ENCODE peak calls at places on chromosomes 6 and 20, in seven cellular contexts. W is nephron progenitor cell, U is GM13976, Y is neural progenitor cell, F is lung, K is GM23338, E is ovary. S is an unnamed sample.

GRCh38 chr6:3176562-3177355 is 19.4 kb upstream of the TUBB2A start:
- DNase-seq in W (no peak), U (no peak), Y (no peak), F (no peak), K (no peak), E (no peak), S (peak)

GRCh38 chr6:165621950-165622349 is 41.1 kb downstream of the PDE10A start:
- DNase-seq in W (no peak), U (no peak), Y (no peak), F (no peak), K (no peak), E (no peak), S (no peak)

GRCh38 chr20:25278636-25279361 is 30.9 kb downstream of the PYGB start:
- DNase-seq in W (no peak), U (no peak), Y (no peak), F (no peak), K (no peak), E (peak), S (peak)

GRCh38 chr6:21664263-21665081 is 70.9 kb downstream of the SOX4 start:
- DNase-seq in W (peak), U (peak), Y (peak), F (no peak), K (peak), E (peak), S (peak)

GRCh38 chr6:108622601-108623335 is 62.1 kb downstream of the FOXO3 start:
- DNase-seq in W (no peak), U (no peak), Y (no peak), F (peak), K (no peak), E (no peak), S (peak)

GRCh38 chr6:140174509-140174908 is 800.1 kb upstream of the CITED2 start:
- DNase-seq in W (no peak), U (no peak), Y (no peak), F (no peak), K (no peak), E (no peak), S (no peak)

GRCh38 chr6:45423111-45423900 is 45.6 kb upstream of the SUPT3H start:
- DNase-seq in W (peak), U (peak), Y (peak), F (no peak), K (peak), E (peak), S (peak)

GRCh38 chr20:21862224-21862927 is 156.9 kb downstream of the PAX1 start:
- DNase-seq in W (peak), U (no peak), Y (peak), F (no peak), K (peak), E (no peak), S (no peak)

GRCh38 chr6:131029661-131030297 is 33.3 kb downstream of the EPB41L2 start:
- DNase-seq in W (no peak), U (no peak), Y (peak), F (no peak), K (peak), E (no peak), S (no peak)

GRCh38 chr6:33904050-33904827 is 100.4 kb upstream of the MLN start:
- DNase-seq in W (peak), U (peak), Y (peak), F (no peak), K (no peak), E (no peak), S (no peak)

GRCh38 chr6:32178547-32179440 is 589 bp downstream of the RNF5 start:
- DNase-seq in W (no peak), U (no peak), Y (no peak), F (no peak), K (peak), E (no peak), S (no peak)

GRCh38 chr6:1774541-1774940 is 164.8 kb downstream of the FOXC1 start:
- DNase-seq in W (no peak), U (no peak), Y (no peak), F (no peak), K (no peak), E (no peak), S (no peak)

GRCh38 chr6:38739532-38739931 is 24.4 kb downstream of the DNAH8 start:
- DNase-seq in W (no peak), U (no peak), Y (no peak), F (no peak), K (peak), E (no peak), S (no peak)

GRCh38 chr6:14149053-14149746 is 31.6 kb downstream of the CD83 start:
- DNase-seq in W (no peak), U (peak), Y (no peak), F (no peak), K (no peak), E (no peak), S (no peak)

GRCh38 chr6:32196682-32197616 is 4.5 kb upstream of the GPSM3 start:
- DNase-seq in W (no peak), U (peak), Y (peak), F (no peak), K (peak), E (peak), S (peak)

GRCh38 chr6:165098165-165098564 is 211.2 kb downstream of the C6orf118 start:
- DNase-seq in W (peak), U (no peak), Y (peak), F (no peak), K (no peak), E (no peak), S (no peak)

GRCh38 chr6:42020967-42021366 is 29.4 kb upstream of the TAF8 start:
- DNase-seq in W (no peak), U (no peak), Y (no peak), F (no peak), K (no peak), E (no peak), S (no peak)

GRCh38 chr6:40334496-40334895 is 252.7 kb downstream of the LRFN2 start:
- DNase-seq in W (no peak), U (no peak), Y (peak), F (no peak), K (no peak), E (no peak), S (no peak)

GRCh38 chr20:45189067-45189611 is 14.4 kb downstream of the PI3 start:
- DNase-seq in W (no peak), U (no peak), Y (no peak), F (no peak), K (no peak), E (no peak), S (no peak)

GRCh38 chr6:16440656-16441212 is 202.3 kb downstream of the GMPR start:
- DNase-seq in W (no peak), U (no peak), Y (no peak), F (no peak), K (no peak), E (no peak), S (no peak)

GRCh38 chr6:138588805-138589434 is 89.6 kb upstream of the NHSL1 start:
- DNase-seq in W (peak), U (peak), Y (peak), F (peak), K (peak), E (peak), S (peak)

GRCh38 chr20:50403565-50404418 is 106.4 kb upstream of the PTPN1 start:
- DNase-seq in W (no peak), U (no peak), Y (no peak), F (no peak), K (no peak), E (no peak), S (no peak)

GRCh38 chr20:49310695-49311094 is 32.8 kb upstream of the ZNFX1 start:
- DNase-seq in W (no peak), U (no peak), Y (no peak), F (no peak), K (no peak), E (no peak), S (no peak)

GRCh38 chr20:17715075-17715474 is 15.3 kb downstream of the BANF2 start:
- DNase-seq in W (no peak), U (no peak), Y (no peak), F (no peak), K (no peak), E (no peak), S (no peak)

GRCh38 chr6:11058406-11058805 is 14.3 kb upstream of the ELOVL2 start:
- DNase-seq in W (no peak), U (no peak), Y (no peak), F (no peak), K (no peak), E (no peak), S (no peak)

GRCh38 chr20:49624317-49624716 is 56.4 kb upstream of the PTGIS start:
- DNase-seq in W (no peak), U (no peak), Y (no peak), F (no peak), K (no peak), E (no peak), S (no peak)

GRCh38 chr6:16239798-16240123 is 1.4 kb downstream of the GMPR start:
- DNase-seq in W (no peak), U (no peak), Y (peak), F (peak), K (peak), E (no peak), S (peak)

GRCh38 chr20:12241065-12241464 is 323.4 kb downstream of the BTBD3 start:
- DNase-seq in W (no peak), U (no peak), Y (no peak), F (no peak), K (no peak), E (no peak), S (no peak)

GRCh38 chr20:13883425-13883824 is 98.6 kb downstream of the NDUFAF5 start:
- DNase-seq in W (no peak), U (no peak), Y (no peak), F (no peak), K (no peak), E (no peak), S (no peak)

GRCh38 chr20:48621256-48622078 is 206.3 kb downstream of the PREX1 start:
- DNase-seq in W (no peak), U (peak), Y (no peak), F (no peak), K (no peak), E (no peak), S (no peak)

GRCh38 chr6:103893082-103893481 is 966.6 kb downstream of the HACE1 start:
- DNase-seq in W (no peak), U (no peak), Y (no peak), F (no peak), K (no peak), E (no peak), S (no peak)

GRCh38 chr6:28001751-28002150 is 44.7 kb downstream of the OR2B6 start:
- DNase-seq in W (peak), U (no peak), Y (no peak), F (no peak), K (no peak), E (no peak), S (no peak)

DNA sequence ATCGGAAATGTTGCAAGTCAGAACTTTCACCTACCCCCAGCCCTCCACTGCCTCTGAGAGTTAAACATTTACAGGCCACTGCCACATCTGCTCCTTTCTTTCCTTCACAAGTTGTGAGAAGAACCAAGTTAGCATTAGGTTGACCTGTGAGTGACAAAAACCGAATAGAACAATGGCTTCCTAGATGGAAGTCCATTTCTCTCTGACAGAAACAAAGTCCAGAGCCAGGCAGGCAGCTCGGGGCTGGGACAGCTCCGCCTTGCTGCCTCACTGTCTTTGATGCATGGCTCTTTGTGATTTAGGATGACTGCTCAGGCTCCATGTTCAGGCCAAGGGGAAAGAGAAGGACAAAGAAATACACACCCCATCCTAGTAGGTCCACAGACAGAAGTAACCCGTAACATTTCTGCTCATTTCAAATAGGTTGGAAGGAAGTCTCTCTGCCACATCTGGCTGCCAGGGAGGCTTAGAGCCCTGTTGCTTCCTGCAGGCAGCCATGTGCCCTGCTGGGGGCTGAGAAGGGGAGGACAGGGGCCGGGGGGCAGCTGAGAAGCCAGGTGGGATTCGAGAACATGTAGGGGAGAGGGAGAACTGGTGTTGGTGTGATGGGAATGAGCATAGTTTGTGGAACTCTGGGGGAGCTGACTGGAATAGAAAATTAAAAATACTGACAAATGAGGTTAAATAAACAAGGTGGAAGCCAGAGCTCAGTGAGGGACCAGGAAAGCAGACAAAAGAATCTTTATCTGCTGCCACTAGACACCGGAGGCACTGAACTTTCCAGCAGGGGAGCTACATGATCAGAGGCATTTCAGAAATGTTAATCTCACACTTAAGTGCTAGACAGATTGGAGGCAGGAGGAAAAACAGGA is 19.5 kb upstream of the IER3 start:
- DNase-seq in W (peak), U (no peak), Y (peak), F (no peak), K (no peak), E (no peak), S (no peak)
- TF ChIP-seq CTCF in W (no peak), U (no peak), Y (no peak), F (no peak), K (no peak), E (no peak), S (no peak)

GRCh38 chr20:57581202-57582028 is 20.5 kb downstream of the PCK1 start:
- DNase-seq in W (no peak), U (no peak), Y (no peak), F (no peak), K (no peak), E (no peak), S (no peak)
- TF ChIP-seq CTCF in W (no peak), U (no peak), Y (no peak), F (no peak), K (no peak), E (no peak), S (no peak)

DNA sequence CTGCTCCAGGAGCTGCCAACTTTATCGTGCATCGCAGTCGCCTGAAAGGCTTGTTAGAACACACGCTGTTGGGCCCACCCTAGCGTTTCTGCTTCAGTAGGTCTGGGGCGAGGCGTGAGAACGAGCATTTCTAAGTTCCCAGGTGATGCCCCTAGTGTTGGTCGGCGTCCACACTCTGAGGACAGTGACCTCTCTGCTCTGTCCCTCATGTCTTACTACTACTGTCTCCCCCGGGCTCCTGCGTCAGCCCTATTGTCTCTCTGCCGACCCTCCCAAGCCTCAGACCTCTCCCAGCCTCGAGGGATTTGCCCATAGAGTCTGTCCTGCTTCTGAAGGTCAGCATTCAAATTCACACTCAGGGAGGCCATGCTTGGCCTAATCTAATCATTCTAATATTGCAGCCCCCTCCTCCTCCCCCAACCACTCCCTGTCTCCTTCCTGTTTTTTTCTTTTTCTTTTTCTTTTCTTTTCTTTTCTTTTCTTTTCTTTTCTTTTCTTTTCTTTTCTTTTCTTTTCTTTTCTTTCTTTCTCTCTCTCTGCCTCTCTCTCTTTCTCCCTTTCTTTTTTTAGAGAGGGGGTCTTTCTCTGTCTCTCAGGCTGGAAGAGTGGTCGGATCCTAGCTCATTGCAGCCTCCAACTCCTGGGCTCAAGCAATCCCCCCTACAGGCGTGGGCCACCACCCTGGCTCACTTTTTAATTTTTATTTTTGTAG is 873 bp upstream of the ZFP64 start:
- DNase-seq in W (no peak), U (peak), Y (peak), F (no peak), K (no peak), E (no peak), S (no peak)
- TF ChIP-seq CTCF in W (no peak), U (peak), Y (peak), F (no peak), K (peak), E (no peak), S (no peak)

DNA sequence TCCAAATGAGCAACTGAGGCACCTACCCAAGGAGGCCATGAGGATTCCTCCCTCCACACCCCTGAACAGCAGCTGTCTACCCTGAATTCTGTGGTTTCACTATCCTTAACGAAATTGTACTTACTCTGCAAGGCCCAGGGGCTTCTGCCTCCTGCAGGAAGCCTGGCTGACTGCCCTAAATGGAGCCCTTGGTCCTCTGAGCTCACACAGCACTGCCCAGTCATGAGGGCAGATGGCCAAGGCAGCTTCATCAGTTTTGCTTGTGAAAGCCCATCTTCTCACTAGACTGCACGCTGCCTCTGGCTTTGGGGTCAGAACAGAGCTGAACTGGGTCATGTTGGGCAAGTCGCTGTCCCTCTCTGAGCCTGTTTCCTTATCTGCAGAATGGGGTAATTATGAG is 26.4 kb upstream of the SIRPA start:
- DNase-seq in W (no peak), U (no peak), Y (no peak), F (no peak), K (no peak), E (no peak), S (no peak)
- TF ChIP-seq CTCF in W (no peak), U (no peak), Y (no peak), F (no peak), K (no peak), E (no peak), S (no peak)

GRCh38 chr6:124995131-124995530 is 32.9 kb downstream of the RNF217 start:
- DNase-seq in W (no peak), U (no peak), Y (no peak), F (no peak), K (no peak), E (no peak), S (no peak)

GRCh38 chr6:124995645-124996325 is 33.5 kb downstream of the RNF217 start:
- DNase-seq in W (no peak), U (no peak), Y (no peak), F (no peak), K (no peak), E (no peak), S (no peak)

GRCh38 chr6:124996411-124996810 is 34.2 kb downstream of the RNF217 start:
- DNase-seq in W (no peak), U (no peak), Y (no peak), F (no peak), K (no peak), E (no peak), S (no peak)

GRCh38 chr6:124999105-124999764 is 37.0 kb downstream of the RNF217 start:
- DNase-seq in W (no peak), U (no peak), Y (no peak), F (no peak), K (no peak), E (no peak), S (no peak)

GRCh38 chr6:124997196-124997875 is 35.1 kb downstream of the RNF217 start:
- DNase-seq in W (no peak), U (no peak), Y (no peak), F (no peak), K (no peak), E (no peak), S (no peak)
- TF ChIP-seq CTCF in W (no peak), U (no peak), Y (no peak), F (no peak), K (no peak), E (no peak), S (no peak)

DNA sequence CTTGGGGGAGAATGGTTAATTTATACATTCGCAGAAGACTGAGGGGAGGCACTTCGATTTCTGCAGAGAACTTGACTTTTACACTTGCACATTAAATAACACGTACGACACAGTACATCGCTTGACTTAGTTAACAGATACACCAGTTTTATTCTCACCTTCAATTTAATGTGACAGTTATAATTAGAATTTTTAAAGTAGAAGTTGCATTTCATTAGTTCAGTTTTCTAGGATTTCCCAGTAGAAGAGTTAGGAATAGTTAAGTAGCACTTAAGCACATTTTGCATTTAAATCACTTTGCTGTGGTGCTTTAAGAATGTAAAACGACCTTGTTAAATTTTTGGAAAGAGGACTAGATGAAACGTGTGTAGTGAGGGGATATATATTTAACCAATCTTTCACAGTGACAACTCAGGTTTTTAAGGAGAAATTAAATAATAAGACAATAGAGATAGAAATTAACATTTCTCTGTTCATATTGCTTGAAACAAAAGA is 1.7 kb upstream of the BEND3 start:
- DNase-seq in W (no peak), U (no peak), Y (no peak), F (no peak), K (peak), E (no peak), S (no peak)
- TF ChIP-seq CTCF in W (no peak), U (no peak), Y (no peak), F (no peak), K (no peak), E (no peak), S (no peak)

DNA sequence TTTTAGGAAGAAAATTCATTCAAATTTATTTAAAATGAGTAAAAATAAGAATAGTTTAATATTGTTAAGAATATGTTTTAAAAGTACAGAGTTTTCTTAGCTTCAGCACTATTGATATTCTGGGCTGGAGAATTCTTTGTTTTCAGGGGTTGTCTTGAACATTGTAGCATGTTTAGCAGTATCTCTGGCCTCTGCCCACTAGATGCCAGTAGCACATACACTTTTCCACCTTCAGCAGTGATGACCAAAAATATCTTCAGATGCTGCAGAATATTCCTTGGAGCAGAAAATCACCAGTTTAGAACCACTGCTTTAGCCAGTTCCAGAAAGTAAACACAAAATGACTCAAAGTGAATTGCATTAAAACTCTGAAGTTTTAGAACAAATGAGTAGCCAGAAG is 19.4 kb upstream of the SDHAF4 start:
- DNase-seq in W (no peak), U (no peak), Y (peak), F (no peak), K (peak), E (no peak), S (no peak)
- TF ChIP-seq CTCF in W (peak), U (peak), Y (peak), F (no peak), K (peak), E (no peak), S (no peak)